ENCODE peak calls at places on chromosomes 11 and 22, in five cellular contexts. One of them, this sample, is unnamed.

GRCh38 chr22:37182101-37182948 is 5.7 kb downstream of the C1QTNF6 start:
- DNase-seq in neuronal stem cell: no peak
- DNase-seq in CD4-positive, alpha-beta T cell: no peak
- DNase-seq in cardiac muscle cell: no peak
- DNase-seq in adipocyte: no peak
- DNase-seq in this sample: no peak

GRCh38 chr22:30238661-30239420 is 7.7 kb downstream of the LIF start:
- DNase-seq in neuronal stem cell: no peak
- DNase-seq in CD4-positive, alpha-beta T cell: no peak
- DNase-seq in cardiac muscle cell: peak; percentile 88
- DNase-seq in adipocyte: peak; percentile 34
- DNase-seq in this sample: no peak

GRCh38 chr11:82811369-82811768 is 77.7 kb upstream of the FAM181B start:
- DNase-seq in neuronal stem cell: no peak
- DNase-seq in CD4-positive, alpha-beta T cell: no peak
- DNase-seq in cardiac muscle cell: no peak
- DNase-seq in adipocyte: no peak
- DNase-seq in this sample: no peak

GRCh38 chr11:105298174-105298573 is 158.6 kb upstream of the CARD18 start:
- DNase-seq in neuronal stem cell: no peak
- DNase-seq in CD4-positive, alpha-beta T cell: no peak
- DNase-seq in cardiac muscle cell: no peak
- DNase-seq in adipocyte: no peak
- DNase-seq in this sample: no peak

GRCh38 chr11:75777461-75778110 is 9.0 kb downstream of the DGAT2 start:
- DNase-seq in neuronal stem cell: no peak
- DNase-seq in CD4-positive, alpha-beta T cell: no peak
- DNase-seq in cardiac muscle cell: no peak
- DNase-seq in adipocyte: no peak
- DNase-seq in this sample: no peak

GRCh38 chr11:19617830-19618523 is 94.7 kb upstream of the NAV2 start:
- DNase-seq in neuronal stem cell: no peak
- DNase-seq in CD4-positive, alpha-beta T cell: no peak
- DNase-seq in cardiac muscle cell: no peak
- DNase-seq in adipocyte: no peak
- DNase-seq in this sample: no peak

GRCh38 chr11:12245549-12245986 is 131.8 kb upstream of the PARVA start:
- DNase-seq in neuronal stem cell: no peak
- DNase-seq in CD4-positive, alpha-beta T cell: no peak
- DNase-seq in cardiac muscle cell: no peak
- DNase-seq in adipocyte: no peak
- DNase-seq in this sample: no peak

GRCh38 chr11:130436171-130436570 is 7.8 kb upstream of the ADAMTS8 start:
- DNase-seq in neuronal stem cell: no peak
- DNase-seq in CD4-positive, alpha-beta T cell: no peak
- DNase-seq in cardiac muscle cell: no peak
- DNase-seq in adipocyte: no peak
- DNase-seq in this sample: no peak

GRCh38 chr11:617912-618682 is 2.3 kb upstream of the IRF7 start:
- DNase-seq in neuronal stem cell: no peak
- DNase-seq in CD4-positive, alpha-beta T cell: no peak
- DNase-seq in cardiac muscle cell: no peak
- DNase-seq in adipocyte: no peak
- DNase-seq in this sample: no peak

GRCh38 chr22:46041642-46042041 is 64.7 kb upstream of the WNT7B start:
- DNase-seq in neuronal stem cell: no peak
- DNase-seq in CD4-positive, alpha-beta T cell: no peak
- DNase-seq in cardiac muscle cell: no peak
- DNase-seq in adipocyte: no peak
- DNase-seq in this sample: peak; percentile 4

GRCh38 chr11:106917973-106918372 is 100.3 kb downstream of the GUCY1A2 start:
- DNase-seq in neuronal stem cell: peak; percentile 12
- DNase-seq in CD4-positive, alpha-beta T cell: no peak
- DNase-seq in cardiac muscle cell: peak; percentile 24
- DNase-seq in adipocyte: peak; percentile 22
- DNase-seq in this sample: no peak

GRCh38 chr22:43849731-43850130 is 12.6 kb downstream of the SULT4A1 start:
- DNase-seq in neuronal stem cell: no peak
- DNase-seq in CD4-positive, alpha-beta T cell: no peak
- DNase-seq in cardiac muscle cell: no peak
- DNase-seq in adipocyte: no peak
- DNase-seq in this sample: no peak

GRCh38 chr11:69035150-69035958 is 13.4 kb upstream of the TPCN2 start:
- DNase-seq in neuronal stem cell: no peak
- DNase-seq in CD4-positive, alpha-beta T cell: no peak
- DNase-seq in cardiac muscle cell: peak; percentile 52
- DNase-seq in adipocyte: no peak
- DNase-seq in this sample: no peak

GRCh38 chr11:94730153-94730552 is 38.0 kb upstream of the AMOTL1 start:
- DNase-seq in neuronal stem cell: no peak
- DNase-seq in CD4-positive, alpha-beta T cell: no peak
- DNase-seq in cardiac muscle cell: no peak
- DNase-seq in adipocyte: no peak
- DNase-seq in this sample: no peak

GRCh38 chr11:83220279-83220678 is 26.8 kb downstream of the ANKRD42 start:
- DNase-seq in neuronal stem cell: no peak
- DNase-seq in CD4-positive, alpha-beta T cell: no peak
- DNase-seq in cardiac muscle cell: no peak
- DNase-seq in adipocyte: no peak
- DNase-seq in this sample: no peak

GRCh38 chr11:8071616-8072581 is 9.1 kb upstream of the TUB start:
- DNase-seq in neuronal stem cell: no peak
- DNase-seq in CD4-positive, alpha-beta T cell: no peak
- DNase-seq in cardiac muscle cell: no peak
- DNase-seq in adipocyte: no peak
- DNase-seq in this sample: no peak

GRCh38 chr11:67999704-68000103 is 4.2 kb downstream of the UNC93B1 start:
- DNase-seq in neuronal stem cell: no peak
- DNase-seq in CD4-positive, alpha-beta T cell: no peak
- DNase-seq in cardiac muscle cell: no peak
- DNase-seq in adipocyte: no peak
- DNase-seq in this sample: no peak

GRCh38 chr11:74717211-74717997 is 13.8 kb downstream of the CHRDL2 start:
- DNase-seq in neuronal stem cell: no peak
- DNase-seq in CD4-positive, alpha-beta T cell: no peak
- DNase-seq in cardiac muscle cell: no peak
- DNase-seq in adipocyte: peak; percentile 56
- DNase-seq in this sample: no peak

GRCh38 chr11:109697140-109697843 is 275.3 kb downstream of the C11orf87 start:
- DNase-seq in neuronal stem cell: peak; percentile 18
- DNase-seq in CD4-positive, alpha-beta T cell: no peak
- DNase-seq in cardiac muscle cell: peak; percentile 79
- DNase-seq in adipocyte: peak; percentile 64
- DNase-seq in this sample: no peak

GRCh38 chr11:19723572-19724342 is 11.1 kb downstream of the NAV2 start:
- DNase-seq in neuronal stem cell: no peak
- DNase-seq in CD4-positive, alpha-beta T cell: peak; percentile 33
- DNase-seq in cardiac muscle cell: peak; percentile 21
- DNase-seq in adipocyte: peak; percentile 53
- DNase-seq in this sample: peak; percentile 31

GRCh38 chr11:79201637-79202347 is 239.0 kb downstream of the TENM4 start:
- DNase-seq in neuronal stem cell: no peak
- DNase-seq in CD4-positive, alpha-beta T cell: no peak
- DNase-seq in cardiac muscle cell: no peak
- DNase-seq in adipocyte: no peak
- DNase-seq in this sample: no peak

GRCh38 chr11:1450958-1451710 is 35.4 kb downstream of the MOB2 start:
- DNase-seq in neuronal stem cell: no peak
- DNase-seq in CD4-positive, alpha-beta T cell: no peak
- DNase-seq in cardiac muscle cell: no peak
- DNase-seq in adipocyte: no peak
- DNase-seq in this sample: no peak

GRCh38 chr11:132253469-132254264 is 883.3 kb downstream of the NTM start:
- DNase-seq in neuronal stem cell: no peak
- DNase-seq in CD4-positive, alpha-beta T cell: no peak
- DNase-seq in cardiac muscle cell: no peak
- DNase-seq in adipocyte: no peak
- DNase-seq in this sample: no peak

GRCh38 chr11:132260636-132261035 is 890.2 kb downstream of the NTM start:
- DNase-seq in neuronal stem cell: no peak
- DNase-seq in CD4-positive, alpha-beta T cell: no peak
- DNase-seq in cardiac muscle cell: no peak
- DNase-seq in adipocyte: no peak
- DNase-seq in this sample: no peak

GRCh38 chr11:132256621-132257227 is 886.3 kb downstream of the NTM start:
- DNase-seq in neuronal stem cell: no peak
- DNase-seq in CD4-positive, alpha-beta T cell: no peak
- DNase-seq in cardiac muscle cell: no peak
- DNase-seq in adipocyte: no peak
- DNase-seq in this sample: no peak

GRCh38 chr11:132258865-132259264 is 888.5 kb downstream of the NTM start:
- DNase-seq in neuronal stem cell: no peak
- DNase-seq in CD4-positive, alpha-beta T cell: no peak
- DNase-seq in cardiac muscle cell: no peak
- DNase-seq in adipocyte: peak; percentile 6
- DNase-seq in this sample: no peak

DNA sequence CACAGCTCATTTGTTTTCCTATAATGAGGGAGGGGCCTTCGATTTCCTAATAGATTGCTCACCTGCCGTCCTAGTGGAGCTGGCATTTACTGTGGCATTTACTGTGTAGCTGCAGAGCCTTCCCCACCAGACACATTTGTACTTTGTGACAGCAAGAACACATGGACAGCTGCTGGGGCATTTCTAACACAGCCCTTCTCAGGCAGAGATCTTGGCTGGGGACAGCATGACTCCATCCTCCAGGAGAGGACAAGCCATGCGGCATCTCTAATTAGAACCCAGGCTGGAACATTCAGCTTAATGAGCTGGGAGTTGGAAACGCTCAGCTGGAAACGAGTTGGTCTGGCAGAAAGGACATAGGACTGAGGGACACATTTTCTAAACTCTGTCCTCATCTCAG is 887.4 kb downstream of the NTM start:
- DNase-seq in neuronal stem cell: no peak
- DNase-seq in CD4-positive, alpha-beta T cell: no peak
- DNase-seq in cardiac muscle cell: no peak
- DNase-seq in adipocyte: no peak
- DNase-seq in this sample: no peak
- H3K27me3 ChIP-seq in neuronal stem cell: no peaks in the 10 kb centered on the region
- H3K27me3 ChIP-seq in CD4-positive, alpha-beta T cell: no peaks in the 10 kb centered on the region
- H3K27me3 ChIP-seq in cardiac muscle cell: no peaks in the 10 kb centered on the region
- H3K27me3 ChIP-seq in adipocyte: no peaks in the 10 kb centered on the region
- H3K27me3 ChIP-seq in this sample: no peaks in the 10 kb centered on the region

DNA sequence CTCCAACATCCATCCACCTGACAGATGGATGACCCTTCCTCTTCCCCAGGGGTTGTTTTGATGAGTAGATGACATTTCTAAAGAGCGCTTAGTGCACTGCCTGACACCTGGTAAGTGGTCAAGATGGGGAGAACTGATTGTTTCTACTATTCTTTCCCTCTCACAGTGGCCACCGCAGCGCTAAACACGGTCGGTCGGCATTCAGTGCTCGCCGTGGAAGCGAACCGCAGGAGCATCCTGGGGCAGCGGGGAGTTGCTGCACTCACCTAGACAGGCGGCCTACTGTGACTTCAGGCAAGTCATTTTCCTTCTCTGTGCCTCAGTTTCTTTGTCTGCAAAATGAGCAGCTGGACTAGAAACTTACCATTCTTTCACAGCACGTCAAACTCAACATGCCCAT is 5.0 kb upstream of the BEST1 start:
- DNase-seq in neuronal stem cell: no peak
- DNase-seq in CD4-positive, alpha-beta T cell: no peak
- DNase-seq in cardiac muscle cell: no peak
- DNase-seq in adipocyte: no peak
- DNase-seq in this sample: no peak
- H3K27me3 ChIP-seq in neuronal stem cell: no peaks in the 10 kb centered on the region
- H3K27me3 ChIP-seq in CD4-positive, alpha-beta T cell: no peaks in the 10 kb centered on the region
- H3K27me3 ChIP-seq in cardiac muscle cell: no peaks in the 10 kb centered on the region
- H3K27me3 ChIP-seq in adipocyte: no peaks in the 10 kb centered on the region
- H3K27me3 ChIP-seq in this sample: no peaks in the 10 kb centered on the region

GRCh38 chr11:124738713-124739478 is 846 bp upstream of the NRGN start:
- DNase-seq in neuronal stem cell: no peak
- DNase-seq in CD4-positive, alpha-beta T cell: no peak
- DNase-seq in cardiac muscle cell: no peak
- DNase-seq in adipocyte: no peak
- DNase-seq in this sample: no peak

GRCh38 chr11:124739479-124740276 is at the start of gene NRGN:
- DNase-seq in neuronal stem cell: peak; percentile 92
- DNase-seq in CD4-positive, alpha-beta T cell: peak; percentile 81
- DNase-seq in cardiac muscle cell: peak; percentile 92
- DNase-seq in adipocyte: peak; percentile 98
- DNase-seq in this sample: peak; percentile 85

GRCh38 chr11:124740277-124740882 is 638 bp downstream of the NRGN start:
- DNase-seq in neuronal stem cell: no peak
- DNase-seq in CD4-positive, alpha-beta T cell: peak; percentile 38
- DNase-seq in cardiac muscle cell: no peak
- DNase-seq in adipocyte: peak; percentile 57
- DNase-seq in this sample: peak; percentile 68

GRCh38 chr11:124736738-124737137 is 3.0 kb upstream of the NRGN start:
- DNase-seq in neuronal stem cell: no peak
- DNase-seq in CD4-positive, alpha-beta T cell: no peak
- DNase-seq in cardiac muscle cell: no peak
- DNase-seq in adipocyte: no peak
- DNase-seq in this sample: no peak

DNA sequence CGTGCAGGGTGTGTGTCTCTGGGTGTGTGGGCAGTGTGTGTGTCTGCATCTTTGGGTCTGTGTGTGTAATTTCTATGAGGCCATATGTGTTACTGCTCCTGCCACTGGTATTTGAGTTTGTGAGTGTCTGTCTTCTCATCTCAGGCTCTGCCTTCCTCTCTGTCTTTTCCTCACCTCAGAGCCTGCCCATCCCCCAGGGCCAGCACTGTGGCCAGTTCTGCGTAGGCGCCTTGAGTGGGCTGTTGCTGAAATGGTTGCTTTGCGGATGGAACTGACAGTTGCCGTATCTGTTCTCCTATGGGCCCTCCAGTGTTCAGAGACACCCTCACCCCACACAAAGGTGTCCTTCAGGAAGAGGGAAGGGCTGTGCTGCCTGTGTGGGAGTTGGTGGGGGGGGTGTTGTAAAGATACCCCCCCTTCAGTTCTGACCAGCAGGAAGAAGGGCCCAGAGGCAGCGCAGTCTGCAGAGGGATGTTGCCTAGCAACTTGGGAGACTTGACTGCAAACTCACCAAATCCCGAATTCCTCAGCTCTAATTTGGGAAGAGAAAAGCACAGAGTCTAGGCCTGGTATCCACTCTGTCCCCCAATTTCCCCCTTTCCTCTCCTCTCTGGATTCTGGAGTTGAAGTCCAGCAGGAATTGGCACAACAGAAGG is 2.0 kb upstream of the NRGN start:
- DNase-seq in neuronal stem cell: no peak
- DNase-seq in CD4-positive, alpha-beta T cell: no peak
- DNase-seq in cardiac muscle cell: no peak
- DNase-seq in adipocyte: no peak
- DNase-seq in this sample: no peak
- H3K27me3 ChIP-seq in neuronal stem cell: peaks cover 47% of the 10 kb centered on the region
- H3K27me3 ChIP-seq in CD4-positive, alpha-beta T cell: peaks cover 6% of the 10 kb centered on the region
- H3K27me3 ChIP-seq in cardiac muscle cell: peaks cover 94% of the 10 kb centered on the region
- H3K27me3 ChIP-seq in adipocyte: peaks cover 80% of the 10 kb centered on the region
- H3K27me3 ChIP-seq in this sample: no peaks in the 10 kb centered on the region

DNA sequence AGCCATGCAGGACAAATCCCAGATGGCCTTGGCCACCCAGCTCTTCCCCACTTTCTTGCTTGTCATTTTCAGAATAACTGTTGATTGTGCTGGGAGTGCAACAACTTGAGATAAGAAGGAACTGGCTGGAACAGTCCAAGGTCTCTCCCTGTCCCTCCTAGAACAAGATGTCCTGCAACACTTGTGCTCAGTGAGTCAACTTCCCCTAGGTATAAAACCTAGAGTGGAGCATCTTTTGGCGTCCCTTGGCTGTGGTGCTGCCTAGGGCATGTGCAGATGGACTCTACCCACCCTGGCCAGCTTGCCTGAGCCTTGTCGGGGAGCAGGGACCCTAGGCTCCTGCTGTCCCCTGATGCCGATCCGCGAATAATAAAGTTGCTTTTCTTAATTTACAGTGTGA is 86.0 kb upstream of the SLC22A12 start:
- DNase-seq in neuronal stem cell: no peak
- DNase-seq in CD4-positive, alpha-beta T cell: no peak
- DNase-seq in cardiac muscle cell: no peak
- DNase-seq in adipocyte: no peak
- DNase-seq in this sample: no peak
- H3K27me3 ChIP-seq in neuronal stem cell: peaks cover 2% of the 10 kb centered on the region
- H3K27me3 ChIP-seq in CD4-positive, alpha-beta T cell: peaks cover 3% of the 10 kb centered on the region
- H3K27me3 ChIP-seq in cardiac muscle cell: peaks cover 8% of the 10 kb centered on the region
- H3K27me3 ChIP-seq in adipocyte: peaks cover 72% of the 10 kb centered on the region
- H3K27me3 ChIP-seq in this sample: no peaks in the 10 kb centered on the region